ENCODE peak calls at places on chromosome 11, in four cellular contexts. Y, T, M and V are unnamed samples.

GRCh38 chr11:14503023-14503422 is 3.4 kb upstream of the COPB1 start:
- DNase-seq in Y (no peak), T (no peak), M (peak), V (no peak)

GRCh38 chr11:20097319-20098221 is 62.7 kb downstream of the DBX1 start:
- DNase-seq in Y (no peak), T (no peak), M (peak), V (peak)

GRCh38 chr11:77884186-77884828 is 63.4 kb downstream of the AAMDC start:
- DNase-seq in Y (no peak), T (no peak), M (peak), V (peak)

GRCh38 chr11:119664063-119664572 is 64.9 kb downstream of the NECTIN1 start:
- DNase-seq in Y (no peak), T (peak), M (no peak), V (no peak)

GRCh38 chr11:10650630-10651029 is 42.9 kb downstream of the IRAG1 start:
- DNase-seq in Y (no peak), T (no peak), M (no peak), V (no peak)

GRCh38 chr11:65524010-65524746 is 705 bp upstream of the SCYL1 start:
- DNase-seq in Y (peak), T (no peak), M (no peak), V (no peak)

GRCh38 chr11:16767957-16768356 is 29.5 kb downstream of the C11orf58 start:
- DNase-seq in Y (no peak), T (no peak), M (no peak), V (no peak)

GRCh38 chr11:119316017-119316728 is 757 bp downstream of the MCAM start:
- DNase-seq in Y (peak), T (peak), M (peak), V (peak)

GRCh38 chr11:69962152-69962551 is 116.0 kb upstream of the ANO1 start:
- DNase-seq in Y (peak), T (no peak), M (peak), V (peak)